ENCODE peak calls at places on chromosomes 2 and 18, in five cellular contexts. Y is IMR-90, I is HCT116, Q is thyroid gland, K is transverse colon. A is an unnamed sample. For H3K27me3, the result is how much of the 10 kb centered on the place peaks cover.

GRCh38 chr2:24866946-24867345 is 53.1 kb downstream of the ADCY3 start:
- DNase-seq in Y (no peak), I (no peak), Q (no peak), K (no peak), A (no peak)

GRCh38 chr18:45384137-45384998 is 230.9 kb upstream of the SLC14A2 start:
- DNase-seq in Y (peak), I (peak), Q (peak), K (peak), A (no peak)

GRCh38 chr2:239169311-239170048 is 231.3 kb downstream of the HDAC4 start:
- DNase-seq in Y (no peak), I (no peak), Q (peak), K (no peak), A (peak)

GRCh38 chr18:12038082-12038660 is 55.5 kb upstream of the ANKRD62 start:
- DNase-seq in Y (no peak), I (no peak), Q (no peak), K (peak), A (no peak)

GRCh38 chr2:163606878-163607277 is 128.9 kb downstream of the FIGN start:
- DNase-seq in Y (no peak), I (no peak), Q (no peak), K (no peak), A (no peak)

GRCh38 chr18:35010983-35011382 is 30.2 kb upstream of the MAPRE2 start:
- DNase-seq in Y (peak), I (no peak), Q (no peak), K (no peak), A (no peak)

GRCh38 chr2:234164499-234165409 is 114.3 kb downstream of the SPP2 start:
- DNase-seq in Y (no peak), I (no peak), Q (peak), K (no peak), A (no peak)

GRCh38 chr2:102895386-102895785 is 133.6 kb downstream of the TMEM182 start:
- DNase-seq in Y (no peak), I (no peak), Q (no peak), K (no peak), A (no peak)

GRCh38 chr2:121634354-121635307 is 14.6 kb downstream of the CLASP1 start:
- DNase-seq in Y (peak), I (peak), Q (peak), K (no peak), A (no peak)

GRCh38 chr2:27262379-27263286 is at the start of gene SLC30A3:
- DNase-seq in Y (no peak), I (peak), Q (peak), K (peak), A (peak)

GRCh38 chr2:27264753-27265535 is 2.1 kb upstream of the SLC30A3 start:
- DNase-seq in Y (peak), I (peak), Q (peak), K (peak), A (peak)

GRCh38 chr2:27263287-27264252 is 723 bp upstream of the SLC30A3 start:
- DNase-seq in Y (no peak), I (no peak), Q (no peak), K (no peak), A (no peak)

GRCh38 chr2:27265536-27265870 is 2.7 kb upstream of the SLC30A3 start:
- DNase-seq in Y (no peak), I (no peak), Q (no peak), K (no peak), A (no peak)

DNA sequence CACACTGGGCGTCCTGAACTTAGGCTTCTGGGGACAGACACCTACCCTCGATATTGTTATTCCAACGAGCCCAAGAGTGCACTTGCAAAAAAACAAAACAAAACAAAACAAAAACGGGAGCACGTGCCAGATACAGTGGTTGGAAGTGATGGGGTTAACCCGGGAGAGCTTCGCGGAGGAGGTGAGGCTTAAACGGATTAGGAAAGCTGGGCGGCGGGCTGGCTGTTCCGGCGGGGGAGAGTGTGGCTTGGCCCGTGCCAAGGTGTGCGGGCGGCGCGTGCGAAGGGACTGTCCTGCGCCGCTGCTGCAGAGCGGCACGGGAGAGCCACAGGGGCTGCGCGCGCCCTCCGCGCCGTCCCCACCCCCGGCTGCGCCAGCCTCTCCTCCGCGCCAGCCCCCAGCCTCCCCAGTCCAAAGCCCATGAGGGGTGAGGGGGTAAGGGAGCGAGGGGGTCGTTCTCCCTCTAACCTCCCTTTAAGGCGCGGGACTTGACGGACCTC is 1.5 kb upstream of the SLC30A3 start:
- DNase-seq in Y (no peak), I (no peak), Q (no peak), K (no peak), A (no peak)
- H3K27me3 ChIP-seq in Y (half or more), I (under half), Q (under half), K (half or more), A (under half)

GRCh38 chr2:217903859-217904613 is 98.8 kb downstream of the TNS1 start:
- DNase-seq in Y (peak), I (no peak), Q (peak), K (peak), A (peak)
- TF ChIP-seq POLR2A in Y (no peak), I (no peak), Q (no peak), K (peak), A (peak)

DNA sequence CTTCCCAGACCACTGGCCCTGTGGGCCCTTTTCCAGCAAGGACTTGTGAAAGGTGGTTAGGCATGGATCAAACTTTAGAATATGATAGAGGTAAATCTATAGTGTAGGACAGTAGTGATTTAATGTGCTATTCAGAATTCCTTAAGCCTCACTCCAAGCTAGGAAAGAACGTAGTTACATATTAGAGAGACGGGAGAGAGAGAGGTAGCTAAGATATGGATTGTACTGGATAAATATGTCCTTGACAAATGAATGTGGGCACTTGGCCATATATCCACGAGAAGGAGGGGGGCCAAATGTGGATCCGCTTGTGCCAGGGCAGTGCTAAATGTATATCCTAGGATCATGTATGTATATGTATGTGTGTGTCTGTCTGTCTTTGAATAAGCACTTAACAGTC is 6.5 kb downstream of the KCNJ3 start:
- DNase-seq in Y (no peak), I (no peak), Q (no peak), K (no peak), A (no peak)
- H3K27me3 ChIP-seq in Y (under half), I (under half), Q (under half), K (under half), A (under half)

GRCh38 chr2:237859533-237860272 is at the start of gene RAMP1:
- DNase-seq in Y (peak), I (no peak), Q (no peak), K (no peak), A (no peak)
- TF ChIP-seq POLR2A in Y (peak), I (no peak), Q (no peak), K (no peak), A (no peak)

GRCh38 chr2:72931280-72931910 is 14.1 kb downstream of the EMX1 start:
- DNase-seq in Y (peak), I (no peak), Q (no peak), K (no peak), A (peak)
- H3K27me3 ChIP-seq in Y (half or more), I (under half), Q (under half), K (under half), A (under half)

DNA sequence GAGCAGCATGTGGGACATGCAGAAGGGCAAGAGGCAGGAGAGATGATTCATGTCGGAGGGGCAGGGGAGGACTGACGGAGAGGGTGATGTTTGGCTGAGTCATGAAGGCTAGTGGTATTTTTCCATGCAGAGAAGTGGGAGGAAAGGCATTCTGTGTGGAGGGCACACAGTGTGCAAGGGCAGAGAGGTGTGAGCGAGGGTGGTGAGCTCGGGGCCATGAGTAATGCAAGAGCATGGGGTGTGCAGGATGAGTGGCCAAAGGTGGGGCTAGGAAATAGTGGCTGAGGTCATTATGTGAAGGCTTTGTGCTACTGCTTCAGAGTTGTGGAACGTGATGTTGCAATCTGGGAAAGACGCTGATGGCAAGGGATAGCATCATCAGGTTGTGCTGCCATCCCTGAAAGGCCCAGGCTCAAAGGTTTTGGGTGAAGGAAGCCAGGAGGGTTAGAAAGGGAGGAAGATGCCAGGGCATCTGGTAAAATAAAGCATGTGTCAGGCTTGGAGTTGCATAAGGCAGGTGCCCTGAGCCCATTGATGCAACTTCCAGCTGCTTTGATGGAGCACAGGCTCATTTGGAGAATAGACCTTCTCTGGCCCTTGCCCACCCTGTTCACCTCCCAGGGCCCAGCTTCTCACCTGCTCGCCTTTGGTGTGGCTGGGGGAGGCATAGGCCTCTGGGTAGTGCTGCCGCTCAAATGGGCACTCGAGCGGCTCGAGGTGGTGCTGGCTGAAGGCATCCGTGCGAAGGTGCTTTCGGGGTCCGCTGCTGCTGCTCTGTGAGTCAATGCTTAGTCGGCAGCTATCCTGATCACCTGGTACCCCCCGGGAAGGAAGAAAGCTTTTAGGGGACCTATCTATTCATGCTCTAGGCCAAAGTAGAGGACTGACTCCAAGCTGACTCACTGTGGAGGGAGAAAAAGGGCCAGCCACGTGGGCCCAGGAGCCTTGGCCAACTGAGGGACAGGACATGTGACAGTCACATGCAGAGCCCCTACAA is 37.5 kb downstream of the PAX8 start:
- DNase-seq in Y (peak), I (peak), Q (peak), K (peak), A (no peak)
- TF ChIP-seq POLR2A in Y (no peak), I (peak), Q (no peak), K (no peak), A (no peak)

GRCh38 chr2:135603543-135603942 is 72.3 kb downstream of the R3HDM1 start:
- DNase-seq in Y (no peak), I (no peak), Q (peak), K (no peak), A (no peak)

GRCh38 chr2:135612319-135612718 is 81.0 kb downstream of the R3HDM1 start:
- DNase-seq in Y (no peak), I (no peak), Q (no peak), K (no peak), A (no peak)

GRCh38 chr2:135607561-135607960 is 76.3 kb downstream of the R3HDM1 start:
- DNase-seq in Y (peak), I (no peak), Q (no peak), K (no peak), A (no peak)
- H3K27me3 ChIP-seq in Y (under half), I (under half), Q (under half), K (under half), A (under half)

GRCh38 chr18:74217476-74218143 is 69.3 kb downstream of the TIMM21 start:
- DNase-seq in Y (no peak), I (no peak), Q (no peak), K (no peak), A (peak)
- TF ChIP-seq POLR2A in Y (no peak), I (no peak), Q (no peak), K (no peak), A (peak)

GRCh38 chr2:12727641-12728040 is 10.9 kb downstream of the TRIB2 start:
- DNase-seq in Y (no peak), I (no peak), Q (no peak), K (no peak), A (no peak)

GRCh38 chr2:12731701-12732280 is 15.1 kb downstream of the TRIB2 start:
- DNase-seq in Y (no peak), I (no peak), Q (no peak), K (no peak), A (no peak)

GRCh38 chr2:12732663-12733062 is 15.9 kb downstream of the TRIB2 start:
- DNase-seq in Y (no peak), I (no peak), Q (peak), K (no peak), A (peak)

GRCh38 chr2:12728221-12728777 is 11.6 kb downstream of the TRIB2 start:
- DNase-seq in Y (no peak), I (no peak), Q (no peak), K (peak), A (no peak)

DNA sequence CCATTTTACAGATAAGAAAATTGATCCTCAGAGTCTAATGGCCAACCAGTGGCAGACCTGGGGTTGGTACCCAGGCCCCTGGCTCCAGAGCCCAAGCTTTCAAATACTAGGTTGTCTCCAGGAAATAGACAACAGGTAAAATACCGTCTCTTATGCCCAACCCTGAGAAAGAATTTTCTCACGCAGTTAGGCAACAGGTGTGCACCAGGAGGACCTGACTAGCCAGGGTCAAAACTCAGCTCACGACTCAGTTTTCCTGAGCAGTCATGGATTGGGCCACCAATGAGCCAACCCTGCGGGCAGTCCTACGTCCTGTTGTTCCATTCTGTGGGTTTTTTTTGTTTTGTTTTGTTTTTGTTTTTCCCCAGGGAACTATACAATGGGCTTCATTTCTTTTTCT is 13.5 kb downstream of the TRIB2 start:
- DNase-seq in Y (no peak), I (no peak), Q (no peak), K (no peak), A (no peak)
- H3K27me3 ChIP-seq in Y (under half), I (under half), Q (under half), K (under half), A (under half)